ENCODE peak calls at places on chromosomes 5 and 9, in eight cellular contexts. A is NCI-H146; D is pancreas; F is breast epithelium; X is activated naive CD4-positive, alpha-beta T cell treated with anti-CD3 and anti-CD28 coated beads, Interleukin-2, amount 10 ng/mL, durations not matched to agents 7 days and 5 days; L is EL; N is D341Med; Q is hepatic stellate cell. V is an unnamed sample.

GRCh38 chr9:92138157-92138959 is 23.1 kb upstream of the SPTLC1 start:
- DNase-seq in A (peak; percentile 32), D (no peak), F (no peak), X (peak; percentile 81), L (peak; percentile 64), N (peak; percentile 80), Q (peak; percentile 66), V (peak; percentile 78)

GRCh38 chr5:65738305-65738704 is 16.3 kb downstream of the NLN start:
- DNase-seq in A (no peak), D (no peak), F (no peak), X (no peak), L (no peak), N (no peak), Q (no peak), V (no peak)

GRCh38 chr5:6108540-6108848 is 269.9 kb downstream of the MED10 start:
- DNase-seq in A (no peak), D (no peak), F (no peak), X (no peak), L (no peak), N (no peak), Q (no peak), V (no peak)

GRCh38 chr9:86545085-86545484 is 190.9 kb upstream of the TUT7 start:
- DNase-seq in A (no peak), D (no peak), F (no peak), X (no peak), L (no peak), N (no peak), Q (no peak), V (no peak)

GRCh38 chr5:1565737-1566734 is 42.3 kb upstream of the LPCAT1 start:
- DNase-seq in A (no peak), D (no peak), F (no peak), X (no peak), L (no peak), N (no peak), Q (no peak), V (peak; percentile 90)

GRCh38 chr9:134325813-134326753 is at the start of gene RXRA:
- DNase-seq in A (no peak), D (peak; percentile 81), F (peak; percentile 77), X (peak; percentile 63), L (peak; percentile 84), N (peak; percentile 92), Q (peak; percentile 94), V (peak; percentile 95)

GRCh38 chr9:438961-439768 is 224.5 kb downstream of the DOCK8 start:
- DNase-seq in A (no peak), D (no peak), F (no peak), X (no peak), L (no peak), N (no peak), Q (no peak), V (peak; percentile 30)

GRCh38 chr9:19788614-19789271 is at the start of gene SLC24A2:
- DNase-seq in A (peak; percentile 59), D (no peak), F (no peak), X (no peak), L (no peak), N (peak; percentile 70), Q (no peak), V (no peak)

GRCh38 chr9:32395483-32396216 is 11.2 kb downstream of the ACO1 start:
- DNase-seq in A (no peak), D (no peak), F (no peak), X (no peak), L (peak; percentile 97), N (no peak), Q (peak; percentile 76), V (peak; percentile 72)

GRCh38 chr5:126868961-126869451 is 92.1 kb downstream of the LMNB1 start:
- DNase-seq in A (peak; percentile 2), D (no peak), F (no peak), X (peak; percentile 48), L (peak; percentile 42), N (no peak), Q (peak; percentile 76), V (no peak)

GRCh38 chr9:136387217-136387616 is 12.8 kb downstream of the SNAPC4 start:
- DNase-seq in A (no peak), D (no peak), F (no peak), X (no peak), L (no peak), N (no peak), Q (no peak), V (no peak)

GRCh38 chr5:15645376-15645775 is 145.4 kb downstream of the FBXL7 start:
- DNase-seq in A (no peak), D (no peak), F (no peak), X (no peak), L (peak; percentile 63), N (no peak), Q (no peak), V (no peak)

GRCh38 chr5:169408735-169409134 is 107.8 kb upstream of the SLIT3 start:
- DNase-seq in A (no peak), D (no peak), F (no peak), X (no peak), L (peak; percentile 18), N (no peak), Q (no peak), V (no peak)

GRCh38 chr5:177479774-177480173 is 6.3 kb upstream of the DBN1 start:
- DNase-seq in A (no peak), D (no peak), F (no peak), X (no peak), L (peak; percentile 51), N (no peak), Q (no peak), V (no peak)

GRCh38 chr5:6649186-6649585 is 15.9 kb downstream of the SRD5A1 start:
- DNase-seq in A (no peak), D (no peak), F (no peak), X (no peak), L (no peak), N (no peak), Q (no peak), V (no peak)

GRCh38 chr5:172133359-172134029 is 54.5 kb downstream of the STK10 start:
- DNase-seq in A (no peak), D (no peak), F (no peak), X (no peak), L (peak; percentile 95), N (no peak), Q (peak; percentile 48), V (peak; percentile 39)

GRCh38 chr9:126853667-126854066 is 6.8 kb upstream of the ZBTB34 start:
- DNase-seq in A (no peak), D (no peak), F (no peak), X (no peak), L (peak; percentile 65), N (no peak), Q (no peak), V (no peak)

GRCh38 chr5:152097128-152097527 is 172.5 kb upstream of the GLRA1 start:
- DNase-seq in A (no peak), D (no peak), F (no peak), X (no peak), L (no peak), N (no peak), Q (no peak), V (no peak)

GRCh38 chr5:102711525-102712240 is 43.4 kb upstream of the PAM start:
- DNase-seq in A (no peak), D (no peak), F (no peak), X (no peak), L (peak; percentile 82), N (no peak), Q (no peak), V (no peak)

GRCh38 chr9:20390400-20390799 is 231.9 kb downstream of the MLLT3 start:
- DNase-seq in A (no peak), D (no peak), F (no peak), X (no peak), L (no peak), N (no peak), Q (no peak), V (no peak)

GRCh38 chr9:71504636-71505035 is 263.7 kb downstream of the CEMIP2 start:
- DNase-seq in A (no peak), D (no peak), F (no peak), X (no peak), L (no peak), N (no peak), Q (no peak), V (no peak)

V was measured in psoas muscle.